ENCODE peak calls at places on chromosome 21, in five cellular contexts. O is HepG2, Q is Peyer's patch, P is endodermal cell, I is heart right ventricle. S is an unnamed sample.
A peak's percentile ranks its signal among the peaks of the same experiment; 100 is the strongest.

GRCh38 chr21:35002879-35003722 is 46.0 kb downstream of the RUNX1 start:
- DNase-seq in O (no peak), Q (no peak), P (no peak), I (no peak), S (no peak)

GRCh38 chr21:35284199-35284598 is 235.1 kb upstream of the RUNX1 start:
- DNase-seq in O (no peak), Q (no peak), P (no peak), I (peak; percentile 34), S (no peak)

GRCh38 chr21:33870768-33871167 is 44.8 kb downstream of the ATP5PO start:
- DNase-seq in O (no peak), Q (no peak), P (no peak), I (no peak), S (no peak)

GRCh38 chr21:25790122-25790951 is 55.6 kb downstream of the GABPA start:
- DNase-seq in O (peak; percentile 19), Q (no peak), P (peak; percentile 63), I (no peak), S (peak; percentile 11)

GRCh38 chr21:44089001-44089911 is 17.9 kb upstream of the PWP2 start:
- DNase-seq in O (no peak), Q (peak; percentile 78), P (no peak), I (no peak), S (peak; percentile 82)

GRCh38 chr21:19844334-19844733 is 1153.9 kb upstream of the NCAM2 start:
- DNase-seq in O (no peak), Q (no peak), P (no peak), I (no peak), S (no peak)

GRCh38 chr21:36297938-36298572 is 21.9 kb upstream of the MORC3 start:
- DNase-seq in O (peak; percentile 5), Q (peak; percentile 68), P (no peak), I (peak; percentile 38), S (peak; percentile 76)

GRCh38 chr21:33968082-33968997 is 52.7 kb upstream of the ATP5PO start:
- DNase-seq in O (peak; percentile 41), Q (no peak), P (peak; percentile 77), I (peak; percentile 21), S (no peak)

GRCh38 chr21:36113647-36114428 is 21.0 kb upstream of the CBR3 start:
- DNase-seq in O (peak; percentile 70), Q (peak; percentile 87), P (no peak), I (no peak), S (peak; percentile 90)

DNA sequence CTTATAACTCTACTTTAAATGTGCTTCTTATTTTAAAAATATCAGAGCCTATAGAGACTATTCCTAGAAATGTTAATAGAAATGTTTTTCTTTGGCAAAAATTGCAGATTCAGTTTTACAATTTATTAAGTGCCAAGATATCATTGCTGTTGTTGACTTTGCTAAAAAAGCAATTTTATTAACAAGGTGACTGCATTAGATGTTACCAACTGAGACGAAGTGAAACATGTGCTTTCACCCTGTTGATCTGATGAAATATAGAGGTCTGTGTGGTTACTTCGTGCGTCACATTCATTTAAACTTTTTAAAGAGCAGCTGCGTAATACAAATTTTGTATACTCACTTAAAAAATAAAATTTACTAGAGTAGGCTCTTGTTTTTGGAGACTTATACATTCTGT is 465.7 kb downstream of the USP25 start:
- DNase-seq in O (no peak), Q (no peak), P (no peak), I (no peak), S (peak; percentile 14)
- H3K27ac ChIP-seq in O (no peak overlapping the region), Q (no peak overlapping the region), P (peak overlapping the region; percentile 96), I (peak overlapping the region; percentile 32), S (no peak overlapping the region)

GRCh38 chr21:45473496-45474322 is 68.5 kb downstream of the SLC19A1 start:
- DNase-seq in O (no peak), Q (no peak), P (no peak), I (no peak), S (no peak)
- H3K4me3 ChIP-seq in O (no peak overlapping the region), Q (no peak overlapping the region), P (no peak overlapping the region), I (no peak overlapping the region), S (no peak overlapping the region)

GRCh38 chr21:45137612-45137937 is 63.2 kb downstream of the ADARB1 start:
- DNase-seq in O (no peak), Q (no peak), P (no peak), I (no peak), S (no peak)
- H3K4me1 ChIP-seq in O (peaks cover 12% of the 10 kb centered on the region), Q (peaks cover 20% of the 10 kb centered on the region), P (no peaks in the 10 kb centered on the region), I (peaks cover 4% of the 10 kb centered on the region), S (peaks cover 4% of the 10 kb centered on the region)

GRCh38 chr21:42527127-42527488 is 13.5 kb downstream of the SLC37A1 start:
- DNase-seq in O (no peak), Q (no peak), P (peak; percentile 29), I (no peak), S (no peak)

GRCh38 chr21:42525676-42526378 is 12.2 kb downstream of the SLC37A1 start:
- DNase-seq in O (no peak), Q (no peak), P (no peak), I (no peak), S (no peak)

GRCh38 chr21:42526379-42526727 is 12.7 kb downstream of the SLC37A1 start:
- DNase-seq in O (peak; percentile 75), Q (peak; percentile 90), P (peak; percentile 30), I (no peak), S (no peak)

GRCh38 chr21:42525228-42525604 is 11.6 kb downstream of the SLC37A1 start:
- DNase-seq in O (no peak), Q (no peak), P (no peak), I (no peak), S (no peak)

DNA sequence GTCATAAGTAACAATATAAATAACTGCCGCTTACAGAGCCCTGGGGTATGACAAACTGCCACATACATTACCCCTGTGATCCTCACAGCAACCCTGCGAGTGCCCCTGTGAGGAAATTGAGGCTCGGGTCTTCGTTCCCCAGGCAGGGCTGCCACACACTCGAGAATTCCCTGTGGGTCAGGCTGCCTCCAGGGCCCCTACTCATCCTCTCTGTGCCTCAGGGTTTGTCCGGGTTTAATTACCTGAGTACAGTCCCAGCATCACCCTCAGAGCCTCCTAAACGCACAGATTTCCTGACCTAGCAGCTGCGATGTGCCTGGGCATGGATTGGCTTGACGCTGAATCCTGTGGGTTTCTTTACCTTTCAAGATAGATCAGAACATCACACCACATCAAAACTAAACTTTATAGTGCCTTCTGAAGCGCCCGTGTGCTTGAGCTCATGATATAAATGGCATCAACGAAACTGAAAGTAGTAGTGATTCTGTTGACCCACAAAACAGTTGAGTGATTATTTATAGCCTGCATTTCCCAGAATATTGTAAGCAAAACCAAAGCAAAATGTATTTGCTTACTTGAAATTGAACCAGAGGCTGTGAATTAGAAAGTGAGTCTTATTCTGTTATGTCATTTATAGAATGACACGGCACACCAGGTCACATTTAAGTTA is 14.0 kb downstream of the SLC37A1 start:
- DNase-seq in O (no peak), Q (no peak), P (no peak), I (no peak), S (peak; percentile 70)
- H3K27ac ChIP-seq in O (no peak overlapping the region), Q (peak overlapping the region; percentile 71), P (no peak overlapping the region), I (peak overlapping the region; percentile 67), S (peak overlapping the region; percentile 68)

S was measured in naive thymus-derived CD4-positive, alpha-beta T cell.